ENCODE peak calls at places on chromosomes 6 and 20, in six cellular contexts. H, T, I, Q, K and R are unnamed samples.

GRCh38 chr20:23562721-23563342 is 5.5 kb downstream of the CST9L start:
- DNase-seq in T (no peak), I (no peak), Q (no peak), H (no peak), K (no peak), R (no peak)

GRCh38 chr20:38229376-38230252 is 30.9 kb downstream of the KIAA1755 start:
- DNase-seq in Q (no peak), H (peak; percentile 50), K (no peak), T (no peak), I (peak; percentile 3), R (peak; percentile 52)

GRCh38 chr6:166588691-166589333 is 2.3 kb upstream of the RAMACL start:
- DNase-seq in I (no peak), H (no peak), Q (no peak), T (no peak), K (peak; percentile 74), R (peak; percentile 54)

GRCh38 chr6:22036267-22036666 is 260.6 kb downstream of the PRL start:
- DNase-seq in I (peak; percentile 26), T (no peak), K (no peak), H (no peak), Q (no peak), R (peak; percentile 81)

GRCh38 chr6:108661430-108661829 is 100.7 kb downstream of the FOXO3 start:
- DNase-seq in I (no peak), Q (no peak), K (peak; percentile 47), H (no peak), T (no peak), R (no peak)

GRCh38 chr6:8170245-8170644 is 67.9 kb upstream of the EEF1E1 start:
- DNase-seq in H (no peak), T (no peak), Q (no peak), K (no peak), I (no peak), R (peak; percentile 71)

GRCh38 chr6:137536104-137536773 is 42.0 kb upstream of the OLIG3 start:
- DNase-seq in K (no peak), H (no peak), I (no peak), Q (no peak), T (no peak), R (no peak)

GRCh38 chr6:111291334-111291705 is 191.7 kb downstream of the REV3L start:
- DNase-seq in T (no peak), K (no peak), I (no peak), Q (no peak), H (no peak), R (no peak)

GRCh38 chr6:139748353-139749146 is 374.1 kb upstream of the CITED2 start:
- DNase-seq in Q (no peak), I (no peak), H (no peak), T (no peak), K (peak; percentile 79), R (no peak)

GRCh38 chr20:51345601-51346101 is 196.9 kb downstream of the NFATC2 start:
- DNase-seq in T (no peak), K (no peak), H (no peak), I (no peak), Q (no peak), R (no peak)

GRCh38 chr20:19074828-19075516 is 137.5 kb upstream of the SLC24A3 start:
- DNase-seq in K (no peak), I (no peak), T (no peak), Q (peak; percentile 52), H (no peak), R (no peak)

GRCh38 chr6:7389162-7389450 is 436 bp downstream of the CAGE1 start:
- DNase-seq in K (peak; percentile 65), T (no peak), Q (no peak), H (no peak), I (no peak), R (no peak)

GRCh38 chr6:138538390-138539031 is 39.2 kb upstream of the NHSL1 start:
- DNase-seq in Q (peak; percentile 55), K (peak; percentile 49), H (no peak), T (no peak), I (no peak), R (no peak)

GRCh38 chr6:106163966-106164877 is 78.1 kb downstream of the PRDM1 start:
- DNase-seq in I (no peak), T (no peak), H (no peak), Q (no peak), K (peak; percentile 29), R (no peak)

GRCh38 chr20:50692553-50692933 is 1.2 kb upstream of the RIPOR3 start:
- DNase-seq in H (no peak), T (no peak), Q (no peak), K (no peak), I (no peak), R (no peak)

GRCh38 chr20:5843054-5843731 is 93.0 kb downstream of the SHLD1 start:
- DNase-seq in H (no peak), K (no peak), Q (no peak), T (no peak), I (no peak), R (no peak)

GRCh38 chr6:3317741-3318211 is 59.0 kb downstream of the PSMG4 start:
- DNase-seq in T (no peak), I (no peak), Q (no peak), H (no peak), K (no peak), R (no peak)

GRCh38 chr20:8231038-8231437 is 99.0 kb downstream of the PLCB1 start:
- DNase-seq in I (no peak), T (no peak), Q (no peak), H (no peak), K (no peak), R (no peak)

GRCh38 chr6:133741375-133741861 is 147.5 kb upstream of the TCF21 start:
- DNase-seq in I (peak; percentile 0), H (no peak), K (no peak), Q (no peak), T (no peak), R (peak; percentile 8)

GRCh38 chr6:36627801-36628246 is 33.7 kb downstream of the SRSF3 start:
- DNase-seq in I (no peak), Q (no peak), H (no peak), T (peak; percentile 72), K (no peak), R (no peak)